ENCODE peak calls at places on chromosomes 6 and 20, in nine cellular contexts. O, B, G, I, X, C, W, H and L are unnamed samples. For H3K4me1, the result is how much of the 10 kb centered on the place peaks cover.

GRCh38 chr6:39114707-39115599 is at the start of gene SAYSD1:
- DNase-seq in H (peak), O (peak), B (peak), I (peak), G (peak), W (peak), C (peak), X (peak), L (peak)

GRCh38 chr20:39909447-39909846 is 779.6 kb downstream of the MAFB start:
- DNase-seq in I (peak), X (no peak), B (no peak), C (no peak), G (no peak), O (peak), W (no peak), H (no peak), L (peak)

GRCh38 chr6:121666809-121667208 is 231.4 kb downstream of the GJA1 start:
- DNase-seq in X (no peak), B (peak), G (no peak), I (no peak), H (no peak), O (no peak), W (no peak), C (no peak), L (no peak)

GRCh38 chr6:44235891-44236516 is 10.9 kb upstream of the HSP90AB1 start:
- DNase-seq in B (no peak), I (no peak), X (no peak), W (no peak), C (no peak), O (peak), G (no peak), H (peak), L (no peak)

GRCh38 chr6:20180935-20181334 is 31.3 kb downstream of the MBOAT1 start:
- DNase-seq in G (no peak), I (no peak), C (no peak), H (no peak), X (no peak), W (no peak), B (no peak), O (no peak), L (no peak)

GRCh38 chr6:116665464-116665863 is 3.1 kb downstream of the ZUP1 start:
- DNase-seq in X (no peak), G (no peak), O (no peak), H (no peak), I (no peak), W (no peak), B (no peak), C (no peak), L (no peak)

GRCh38 chr6:155472886-155473285 is 17.2 kb upstream of the NOX3 start:
- DNase-seq in W (no peak), C (no peak), I (no peak), O (no peak), H (no peak), B (no peak), X (no peak), G (no peak), L (no peak)

GRCh38 chr6:155275808-155276480 is 12.1 kb downstream of the CLDN20 start:
- DNase-seq in G (no peak), I (no peak), O (no peak), X (no peak), H (no peak), C (no peak), B (no peak), W (no peak), L (peak)

GRCh38 chr6:38420207-38420606 is 219.5 kb downstream of the BTBD9 start:
- DNase-seq in X (no peak), G (no peak), I (no peak), B (no peak), H (no peak), C (no peak), O (no peak), W (no peak), L (no peak)

GRCh38 chr6:90765895-90766294 is 179.0 kb upstream of the MAP3K7 start:
- DNase-seq in G (no peak), H (no peak), I (no peak), X (no peak), O (no peak), W (no peak), C (no peak), B (no peak), L (no peak)

GRCh38 chr20:59147197-59147596 is 16.4 kb upstream of the ZNF831 start:
- DNase-seq in H (no peak), B (no peak), X (no peak), C (no peak), I (peak), W (no peak), O (no peak), G (no peak), L (no peak)

GRCh38 chr6:20559924-20560551 is 25.8 kb downstream of the CDKAL1 start:
- DNase-seq in C (no peak), B (no peak), G (no peak), H (no peak), W (no peak), X (no peak), I (no peak), O (no peak), L (no peak)

GRCh38 chr6:617485-618100 is 39.3 kb downstream of the HUS1B start:
- DNase-seq in X (peak), C (peak), B (no peak), O (no peak), W (no peak), I (no peak), G (no peak), H (peak), L (no peak)

GRCh38 chr6:73739097-73739496 is 43.1 kb downstream of the CD109 start:
- DNase-seq in W (no peak), G (no peak), B (peak), C (no peak), H (peak), I (no peak), X (no peak), O (no peak), L (no peak)

GRCh38 chr20:34998331-34998950 is 42.8 kb downstream of the MYH7B start:
- DNase-seq in C (no peak), X (peak), B (no peak), G (no peak), H (peak), W (no peak), O (no peak), I (no peak), L (peak)

GRCh38 chr20:61057313-61058171 is 194.5 kb upstream of the CDH4 start:
- DNase-seq in W (no peak), B (no peak), O (no peak), H (no peak), G (no peak), I (no peak), X (no peak), C (no peak), L (no peak)

GRCh38 chr6:109299695-109300564 is 82.3 kb downstream of the CD164 start:
- DNase-seq in O (no peak), G (no peak), I (no peak), W (peak), H (no peak), X (no peak), C (no peak), B (no peak), L (no peak)

GRCh38 chr6:30614044-30614842 is 2.8 kb downstream of the PPP1R10 start:
- DNase-seq in C (no peak), O (no peak), W (no peak), B (no peak), G (no peak), X (no peak), H (no peak), I (no peak), L (no peak)

GRCh38 chr6:134614606-134615485 is 296.9 kb upstream of the SGK1 start:
- DNase-seq in C (no peak), O (no peak), H (no peak), I (no peak), G (no peak), W (no peak), X (no peak), B (no peak), L (no peak)

GRCh38 chr6:135692426-135692825 is 159.1 kb upstream of the PDE7B start:
- DNase-seq in H (no peak), W (no peak), X (no peak), G (no peak), B (no peak), C (no peak), I (no peak), O (no peak), L (no peak)

GRCh38 chr6:87391334-87391733 is 16.4 kb upstream of the CFAP206 start:
- DNase-seq in H (peak), G (no peak), B (peak), O (no peak), I (no peak), W (no peak), C (no peak), X (peak), L (no peak)

GRCh38 chr6:53064726-53065265 is 408 bp upstream of the FBXO9 start:
- DNase-seq in G (peak), B (peak), X (peak), W (peak), C (peak), H (peak), O (peak), I (peak), L (peak)

GRCh38 chr20:58693226-58694006 is 816 bp downstream of the NPEPL1 start:
- DNase-seq in G (no peak), W (no peak), O (no peak), X (peak), I (peak), H (peak), C (no peak), B (no peak), L (peak)

GRCh38 chr6:13425971-13426931 is 61.1 kb downstream of the GFOD1 start:
- DNase-seq in G (no peak), W (no peak), H (no peak), O (no peak), C (no peak), B (no peak), X (peak), I (no peak), L (peak)

GRCh38 chr20:41142914-41143313 is 5.6 kb downstream of the PLCG1 start:
- DNase-seq in C (peak), G (no peak), B (no peak), H (no peak), O (no peak), I (no peak), W (no peak), X (no peak), L (no peak)

GRCh38 chr20:58228484-58229197 is at the start of gene ANKRD60:
- DNase-seq in C (peak), X (peak), H (peak), B (no peak), O (no peak), I (no peak), G (no peak), W (no peak), L (peak)

GRCh38 chr6:147806697-147807096 is 298.2 kb downstream of the SAMD5 start:
- DNase-seq in X (peak), C (no peak), G (no peak), B (no peak), H (no peak), O (no peak), I (no peak), W (no peak), L (no peak)

GRCh38 chr6:168542301-168542700 is 101.3 kb downstream of the SMOC2 start:
- DNase-seq in W (no peak), I (no peak), B (no peak), G (no peak), H (no peak), O (peak), C (no peak), X (no peak), L (no peak)

GRCh38 chr6:72348926-72349325 is 272.9 kb upstream of the KCNQ5 start:
- DNase-seq in W (no peak), H (no peak), G (peak), X (no peak), C (no peak), I (no peak), B (no peak), O (no peak), L (no peak)

GRCh38 chr20:38434310-38434741 is 802 bp downstream of the SNHG17 start:
- DNase-seq in O (peak), B (no peak), H (peak), C (no peak), I (no peak), X (peak), W (peak), G (no peak), L (no peak)

GRCh38 chr6:114430534-114431124 is 87.8 kb upstream of the HS3ST5 start:
- DNase-seq in W (no peak), H (peak), G (no peak), O (no peak), X (peak), I (no peak), B (no peak), C (no peak), L (no peak)

GRCh38 chr6:215335-216034 is 76.8 kb upstream of the DUSP22 start:
- DNase-seq in X (no peak), H (no peak), B (no peak), I (no peak), W (no peak), C (peak), O (peak), G (peak), L (peak)

GRCh38 chr6:52595000-52595795 is 18.3 kb upstream of the TRAM2 start:
- DNase-seq in O (no peak), G (no peak), B (no peak), X (peak), W (no peak), H (peak), I (peak), C (no peak), L (peak)

GRCh38 chr6:9138856-9139426 is 703.6 kb upstream of the SLC35B3 start:
- DNase-seq in H (no peak), G (no peak), X (no peak), I (no peak), W (no peak), B (no peak), C (no peak), O (no peak), L (no peak)

GRCh38 chr20:24685736-24686135 is 216.3 kb downstream of the SYNDIG1 start:
- DNase-seq in I (no peak), O (no peak), G (no peak), W (no peak), B (no peak), C (no peak), H (no peak), X (peak), L (no peak)

GRCh38 chr6:107536183-107536582 is 46.3 kb downstream of the SOBP start:
- DNase-seq in H (no peak), B (no peak), C (no peak), O (no peak), X (no peak), I (no peak), G (no peak), W (no peak), L (no peak)
- H3K27ac ChIP-seq in H (no peak), B (no peak), C (no peak), O (no peak), X (no peak), I (no peak), G (no peak), W (no peak), L (no peak)

GRCh38 chr6:100862063-100862462 is 19.1 kb downstream of the ASCC3 start:
- DNase-seq in I (no peak), C (no peak), G (no peak), H (no peak), O (no peak), B (no peak), W (no peak), X (no peak), L (no peak)

DNA sequence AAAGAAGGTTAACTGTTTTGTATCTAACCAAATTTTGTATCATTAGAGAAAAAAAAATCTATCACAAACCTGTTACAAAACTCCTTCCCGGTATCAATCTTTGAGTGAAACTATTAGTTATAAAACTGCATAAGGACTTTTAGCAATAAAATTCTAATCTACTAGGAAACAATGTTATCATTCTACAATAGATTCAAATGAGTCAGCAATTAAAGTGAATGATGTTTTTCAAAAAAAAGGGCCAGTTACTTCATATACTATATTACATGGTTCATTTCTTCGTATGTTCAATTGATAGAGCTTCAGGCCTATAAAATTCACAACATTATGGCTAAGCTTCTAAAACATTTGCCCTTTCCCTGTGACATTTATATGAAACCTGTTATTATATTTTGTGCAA is 15.6 kb downstream of the ASCC3 start:
- DNase-seq in W (no peak), O (no peak), G (no peak), I (no peak), X (no peak), C (no peak), H (no peak), B (no peak), L (no peak)
- H3K4me1 ChIP-seq in W (under half), O (under half), G (under half), I (under half), X (under half), C (under half), H (under half), B (under half), L (under half)

GRCh38 chr6:34644716-34645115 is 51.9 kb downstream of the ILRUN start:
- DNase-seq in C (no peak), W (no peak), B (no peak), G (no peak), H (no peak), X (no peak), O (no peak), I (no peak), L (no peak)

GRCh38 chr6:34642427-34642826 is 54.1 kb downstream of the ILRUN start:
- DNase-seq in C (no peak), O (no peak), W (no peak), B (no peak), X (no peak), H (no peak), I (no peak), G (no peak), L (no peak)

GRCh38 chr6:34633256-34633655 is 63.3 kb downstream of the ILRUN start:
- DNase-seq in B (no peak), G (no peak), H (no peak), I (no peak), O (no peak), X (no peak), C (no peak), W (no peak), L (no peak)

GRCh38 chr6:34633785-34634184 is 62.8 kb downstream of the ILRUN start:
- DNase-seq in G (no peak), X (no peak), I (no peak), W (no peak), B (no peak), O (no peak), C (no peak), H (no peak), L (no peak)

GRCh38 chr6:34638834-34639736 is 57.5 kb downstream of the ILRUN start:
- DNase-seq in B (no peak), G (no peak), W (no peak), C (no peak), I (no peak), H (no peak), X (no peak), O (no peak), L (no peak)
- H3K27ac ChIP-seq in B (no peak), G (no peak), W (no peak), C (no peak), I (peak), H (no peak), X (no peak), O (no peak), L (no peak)

GRCh38 chr6:34961574-34961973 is 72.5 kb downstream of the ANKS1A start:
- DNase-seq in X (no peak), W (no peak), H (no peak), B (no peak), C (no peak), O (no peak), I (no peak), G (no peak), L (no peak)
- H3K4me1 ChIP-seq in X (under half), W (under half), H (under half), B (under half), C (under half), O (half or more), I (half or more), G (under half), L (under half)